ENCODE peak calls at places on chromosome 9, in six cellular contexts. I is body of pancreas, Z is tibial artery, M is Panc1, Q is mucosa of descending colon, E is adrenal gland. R is an unnamed sample.

GRCh38 chr9:4334439-4334838 is 34.6 kb upstream of the GLIS3 start:
- DNase-seq in M (no peak), Q (peak; percentile 48), E (peak; percentile 67), I (peak; percentile 89), Z (no peak), R (no peak)

GRCh38 chr9:5566054-5566618 is 55.8 kb downstream of the PDCD1LG2 start:
- DNase-seq in I (no peak), E (no peak), Q (no peak), Z (no peak), M (no peak), R (no peak)

GRCh38 chr9:75633658-75634057 is 256.8 kb upstream of the PCSK5 start:
- DNase-seq in M (no peak), E (no peak), I (no peak), Z (no peak), Q (no peak), R (no peak)

GRCh38 chr9:34272146-34272545 is 56.9 kb downstream of the KIF24 start:
- DNase-seq in E (no peak), Z (no peak), M (no peak), Q (no peak), I (no peak), R (peak; percentile 39)

GRCh38 chr9:27436234-27436633 is 87.9 kb upstream of the IFNK start:
- DNase-seq in E (no peak), Z (no peak), Q (no peak), M (no peak), I (peak; percentile 69), R (no peak)

GRCh38 chr9:2163231-2163885 is 148.2 kb downstream of the SMARCA2 start:
- DNase-seq in I (no peak), E (no peak), M (no peak), Q (no peak), Z (no peak), R (no peak)

GRCh38 chr9:95434116-95435073 is 82.4 kb downstream of the PTCH1 start:
- DNase-seq in Q (no peak), M (no peak), I (no peak), E (no peak), Z (no peak), R (no peak)

GRCh38 chr9:91948061-91948422 is 2.0 kb downstream of the ROR2 start:
- DNase-seq in E (no peak), I (no peak), M (no peak), Z (no peak), Q (no peak), R (peak; percentile 25)

GRCh38 chr9:35335164-35335563 is 154.7 kb upstream of the RUSC2 start:
- DNase-seq in E (no peak), M (no peak), Q (no peak), I (no peak), Z (no peak), R (no peak)

GRCh38 chr9:85401998-85402397 is 339.8 kb downstream of the AGTPBP1 start:
- DNase-seq in I (no peak), Z (no peak), Q (no peak), E (no peak), M (no peak), R (no peak)

GRCh38 chr9:91865041-91865440 is 85.0 kb downstream of the ROR2 start:
- DNase-seq in M (no peak), Q (no peak), Z (no peak), I (no peak), E (no peak), R (peak; percentile 42)

GRCh38 chr9:131475956-131476776 is 26.6 kb upstream of the POMT1 start:
- DNase-seq in Z (peak; percentile 60), E (no peak), Q (no peak), M (no peak), I (no peak), R (no peak)

GRCh38 chr9:107648153-107648716 is 158.7 kb upstream of the KLF4 start:
- DNase-seq in M (no peak), E (no peak), I (no peak), Q (no peak), Z (no peak), R (peak; percentile 18)

GRCh38 chr9:88537743-88538055 is 2.7 kb downstream of the NXNL2 start:
- DNase-seq in I (no peak), E (peak; percentile 59), Q (peak; percentile 44), M (no peak), Z (peak; percentile 95), R (peak; percentile 64)

GRCh38 chr9:99112750-99113417 is 8.0 kb downstream of the TGFBR1 start:
- DNase-seq in Q (peak; percentile 11), M (no peak), Z (no peak), I (no peak), E (no peak), R (no peak)
- H3K4me1 ChIP-seq in Q (peaks cover 13% of the 10 kb centered on the region), M (no peaks in the 10 kb centered on the region), Z (peaks cover 63% of the 10 kb centered on the region), I (peaks cover 15% of the 10 kb centered on the region), E (peaks cover 12% of the 10 kb centered on the region), R (no peaks in the 10 kb centered on the region)

GRCh38 chr9:133354766-133355165 is 1.5 kb downstream of the SURF1 start:
- DNase-seq in Z (no peak), Q (no peak), I (no peak), M (no peak), E (no peak), R (no peak)

GRCh38 chr9:133357656-133358055 is 1.3 kb downstream of the SURF2 start:
- DNase-seq in M (no peak), E (no peak), I (no peak), Z (no peak), Q (no peak), R (no peak)

GRCh38 chr9:133355881-133356357 is 368 bp downstream of the SURF1 start:
- DNase-seq in Z (no peak), E (no peak), I (no peak), M (no peak), Q (no peak), R (peak; percentile 25)

GRCh38 chr9:133353548-133353947 is 2.7 kb downstream of the SURF1 start:
- DNase-seq in Q (no peak), Z (no peak), M (no peak), I (no peak), E (no peak), R (peak; percentile 16)

DNA sequence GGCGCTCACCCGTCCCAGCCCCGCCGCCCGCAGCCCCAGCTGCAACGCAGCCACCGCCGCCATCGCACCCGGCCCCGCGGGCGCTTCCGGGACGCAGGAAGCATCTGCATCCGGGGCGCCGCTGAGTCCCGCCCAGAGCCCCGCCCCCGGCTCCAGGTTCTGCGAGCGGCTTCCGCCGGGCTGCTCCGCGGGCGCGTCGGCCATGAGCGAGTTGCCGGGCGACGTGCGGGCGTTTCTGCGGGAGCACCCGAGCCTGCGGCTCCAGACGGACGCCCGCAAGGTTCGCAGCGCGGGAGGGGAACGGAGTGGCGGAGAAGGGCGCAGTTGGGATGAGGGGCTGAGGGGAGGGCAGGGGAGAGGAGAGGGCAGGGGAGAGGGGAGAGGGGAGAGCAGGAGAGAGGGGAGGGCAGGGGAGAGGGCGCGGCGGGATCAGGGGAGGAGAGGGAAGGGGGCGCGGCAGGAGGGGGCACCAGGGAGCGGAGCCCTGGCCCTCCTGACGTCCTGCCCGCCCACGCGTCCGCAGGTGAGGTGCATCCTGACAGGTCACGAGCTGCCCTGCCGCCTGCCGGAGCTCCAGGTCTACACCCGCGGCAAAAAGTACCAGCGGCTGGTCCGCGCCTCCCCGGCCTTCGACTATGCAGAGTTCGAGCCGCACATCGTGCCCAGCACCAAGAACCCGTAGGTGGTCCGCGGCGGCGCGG is at the start of the genes SURF1 and SURF2:
- DNase-seq in M (no peak), Z (peak; percentile 93), Q (peak; percentile 95), I (peak; percentile 90), E (peak; percentile 92), R (peak; percentile 93)
- TF ChIP-seq CTCF in M (no peak), Z (no peak), Q (no peak), I (no peak), E (no peak), R (no peak)

DNA sequence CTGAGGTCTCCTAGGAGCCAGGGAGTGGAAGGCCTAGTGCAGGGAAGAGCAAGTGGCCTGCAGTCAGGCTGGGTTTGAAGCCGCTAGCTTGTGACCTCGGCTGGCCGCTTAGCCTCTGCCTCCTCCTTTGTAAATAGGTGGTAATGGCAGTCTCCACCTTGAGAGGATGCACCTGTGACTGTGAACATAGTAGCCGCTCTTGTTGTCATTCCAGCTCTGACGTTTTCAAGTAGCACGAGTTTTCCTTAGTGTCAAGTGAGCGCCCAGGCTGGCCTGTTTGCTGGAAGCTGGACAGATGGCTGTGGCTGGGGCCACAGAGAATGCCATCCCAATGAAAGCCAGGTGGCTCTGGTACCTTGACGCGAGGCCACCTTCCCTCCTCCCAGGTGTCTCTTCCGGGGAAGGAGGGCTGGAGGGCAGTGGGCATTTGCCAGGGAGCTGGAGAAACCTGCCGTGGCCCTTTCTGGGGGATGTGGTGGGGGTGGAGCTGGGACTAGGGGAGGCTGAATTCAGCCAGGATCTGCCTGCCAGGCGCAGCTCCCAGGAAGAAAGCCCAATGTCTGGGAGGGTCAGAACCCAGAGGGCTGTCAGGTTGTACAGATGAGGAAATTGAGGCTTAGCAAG is 2.5 kb downstream of the ASS1 start:
- DNase-seq in Q (no peak), E (no peak), M (no peak), I (no peak), Z (no peak), R (no peak)
- H3K4me1 ChIP-seq in Q (peaks cover 41% of the 10 kb centered on the region), E (peaks cover 59% of the 10 kb centered on the region), M (peaks cover 22% of the 10 kb centered on the region), I (peaks cover 59% of the 10 kb centered on the region), Z (peaks cover 66% of the 10 kb centered on the region), R (peaks cover 46% of the 10 kb centered on the region)

GRCh38 chr9:110121170-110121569 is 86.8 kb downstream of the C9orf152 start:
- DNase-seq in Q (no peak), I (no peak), M (no peak), E (no peak), Z (no peak), R (no peak)
- TF ChIP-seq CTCF in Q (no peak), I (no peak), M (no peak), E (no peak), Z (no peak), R (no peak)

GRCh38 chr9:114905160-114905940 is 25.0 kb downstream of the TNFSF8 start:
- DNase-seq in E (no peak), I (no peak), Z (no peak), M (no peak), Q (no peak), R (peak; percentile 29)
- H3K4me1 ChIP-seq in E (no peaks in the 10 kb centered on the region), I (peaks cover 16% of the 10 kb centered on the region), Z (no peaks in the 10 kb centered on the region), M (no peaks in the 10 kb centered on the region), Q (peaks cover 2% of the 10 kb centered on the region), R (peaks cover 7% of the 10 kb centered on the region)